ENCODE peak calls at places on chromosomes 16 and 17, in eight cellular contexts. X is astrocyte of the spinal cord; N is T-helper 17 cell; R is substantia nigra; Y is activated CD8-positive, alpha-beta T cell treated with anti-CD3 and anti-CD28 coated beads, Interleukin-2, amount 10 ng/mL, durations not matched to agents 7 days and 5 days; P is A549; K is GM12865; B is effector CD4-positive, alpha-beta T cell. I is an unnamed sample.

GRCh38 chr17:59505610-59506276 is 59.7 kb upstream of the DHX40 start:
- DNase-seq in Y (no peak), K (no peak), P (no peak), X (no peak), N (no peak), B (no peak), R (no peak), I (no peak)

GRCh38 chr17:16465861-16466338 is 26.1 kb downstream of the LRRC75A start:
- DNase-seq in X (no peak), P (no peak), N (no peak), R (no peak), K (no peak), Y (no peak), B (no peak), I (peak; percentile 37)

GRCh38 chr16:1667916-1668315 is 10.2 kb upstream of the JPT2 start:
- DNase-seq in N (no peak), X (no peak), K (no peak), B (no peak), R (no peak), Y (no peak), P (no peak), I (no peak)

GRCh38 chr16:53071748-53072301 is 17.0 kb downstream of the CHD9 start:
- DNase-seq in K (peak; percentile 76), N (no peak), P (no peak), B (no peak), Y (no peak), X (peak; percentile 54), R (no peak), I (no peak)

GRCh38 chr16:405548-406506 is 4.1 kb downstream of the DECR2 start:
- DNase-seq in K (no peak), R (no peak), X (no peak), B (no peak), N (no peak), P (no peak), Y (no peak), I (no peak)

GRCh38 chr17:80992948-80993624 is 1.4 kb downstream of the CHMP6 start:
- DNase-seq in K (no peak), R (no peak), P (no peak), X (no peak), B (no peak), Y (no peak), N (no peak), I (no peak)

GRCh38 chr16:70160388-70160787 is 13.2 kb upstream of the CLEC18C start:
- DNase-seq in X (no peak), R (no peak), K (no peak), Y (no peak), B (no peak), N (no peak), P (no peak), I (no peak)

GRCh38 chr17:31582151-31582907 is 190.9 kb downstream of the RAB11FIP4 start:
- DNase-seq in Y (peak; percentile 26), X (peak; percentile 68), K (peak; percentile 49), B (no peak), P (no peak), R (no peak), N (no peak), I (no peak)

GRCh38 chr17:53032861-53033271 is 789.9 kb upstream of the KIF2B start:
- DNase-seq in X (peak; percentile 25), N (no peak), Y (no peak), R (no peak), K (peak; percentile 0), P (peak; percentile 65), B (no peak), I (peak; percentile 93)

GRCh38 chr17:5126719-5127488 is 11.1 kb downstream of the USP6 start:
- DNase-seq in Y (no peak), B (no peak), K (no peak), N (no peak), P (no peak), R (no peak), X (no peak), I (no peak)

GRCh38 chr16:15650019-15650697 is at the start of gene NDE1:
- DNase-seq in X (peak; percentile 87), K (peak; percentile 93), Y (peak; percentile 91), N (peak; percentile 88), R (peak; percentile 84), B (peak; percentile 87), P (peak; percentile 87), I (peak; percentile 98)

I was measured in NCI-H510A treated with DMSO at 0.1 percent for 48 hours.